ENCODE peak calls at places on chromosomes 13 and 19, in six cellular contexts. P, X, J, H, D and A are unnamed samples.

GRCh38 chr13:36418022-36418805 is 14.1 kb upstream of the CCNA1 start:
- DNase-seq in X (no peak), J (no peak), P (no peak), H (no peak), D (no peak), A (no peak)

GRCh38 chr13:36530861-36531590 is 98.7 kb downstream of the CCNA1 start:
- DNase-seq in J (no peak), H (no peak), D (no peak), X (no peak), P (no peak), A (no peak)

GRCh38 chr19:50679177-50680125 is 30.2 kb downstream of the C19orf81 start:
- DNase-seq in H (peak; percentile 70), D (peak; percentile 61), X (peak; percentile 67), P (peak; percentile 28), J (peak; percentile 36), A (peak; percentile 42)

GRCh38 chr19:11374449-11375142 is at the start of gene SWSAP1:
- DNase-seq in J (peak; percentile 99), P (peak; percentile 94), X (peak; percentile 98), D (peak; percentile 99), H (peak; percentile 98), A (peak; percentile 100)

GRCh38 chr19:31315621-31316011 is 33.6 kb downstream of the TSHZ3 start:
- DNase-seq in H (no peak), J (no peak), P (no peak), D (no peak), X (no peak), A (no peak)

GRCh38 chr13:66009241-66009640 is 1220.9 kb downstream of the PCDH9 start:
- DNase-seq in J (no peak), H (no peak), D (no peak), P (no peak), X (no peak), A (no peak)

GRCh38 chr19:4929186-4929585 is 19.9 kb downstream of the UHRF1 start:
- DNase-seq in H (no peak), X (no peak), P (no peak), D (no peak), J (no peak), A (no peak)

GRCh38 chr13:46632171-46632570 is 79.2 kb downstream of the LRCH1 start:
- DNase-seq in P (no peak), H (no peak), D (no peak), X (no peak), J (no peak), A (no peak)

GRCh38 chr19:33499248-33499647 is 22.3 kb downstream of the PEPD start:
- DNase-seq in X (no peak), J (no peak), D (no peak), H (no peak), P (no peak), A (no peak)

GRCh38 chr19:29896790-29897189 is 45.2 kb upstream of the URI1 start:
- DNase-seq in X (no peak), P (no peak), H (no peak), D (no peak), J (no peak), A (no peak)

GRCh38 chr13:98232456-98232855 is 55.4 kb upstream of the RNF113B start:
- DNase-seq in X (no peak), H (no peak), P (no peak), J (no peak), D (no peak), A (no peak)

GRCh38 chr13:49897713-49898112 is 38.4 kb downstream of the SPRYD7 start:
- DNase-seq in P (no peak), D (no peak), X (no peak), H (no peak), J (no peak), A (no peak)

GRCh38 chr13:40313269-40314200 is 352.9 kb downstream of the FOXO1 start:
- DNase-seq in H (no peak), P (no peak), J (no peak), D (no peak), X (no peak), A (no peak)

GRCh38 chr13:108419768-108420167 is 150.2 kb downstream of the TNFSF13B start:
- DNase-seq in H (no peak), P (no peak), J (no peak), D (no peak), X (no peak), A (no peak)

GRCh38 chr13:67045357-67045756 is 184.8 kb downstream of the PCDH9 start:
- DNase-seq in J (no peak), P (no peak), D (no peak), H (no peak), X (no peak), A (no peak)

GRCh38 chr19:20244356-20244755 is 77.3 kb downstream of the ZNF486 start:
- DNase-seq in D (no peak), P (no peak), X (no peak), J (no peak), H (no peak), A (no peak)

GRCh38 chr19:3150739-3151329 is 15.0 kb downstream of the GNA15 start:
- DNase-seq in H (no peak), P (no peak), X (no peak), D (no peak), J (no peak), A (no peak)

GRCh38 chr13:62432295-62432694 is 1016.6 kb upstream of the PCDH20 start:
- DNase-seq in D (no peak), X (no peak), P (no peak), H (no peak), J (no peak), A (no peak)

GRCh38 chr19:43465468-43466120 is at the start of gene LYPD3:
- DNase-seq in J (no peak), D (no peak), H (no peak), X (peak; percentile 53), P (no peak), A (no peak)

GRCh38 chr19:4705413-4706131 is 18.1 kb downstream of the DPP9 start:
- DNase-seq in D (no peak), X (peak; percentile 58), J (no peak), H (no peak), P (no peak), A (no peak)

GRCh38 chr19:1445932-1446712 is 3.8 kb upstream of the APC2 start:
- DNase-seq in X (no peak), J (no peak), H (no peak), D (no peak), P (no peak), A (no peak)

GRCh38 chr13:50375792-50376191 is 360.5 kb downstream of the KCNRG start:
- DNase-seq in H (no peak), D (no peak), J (no peak), P (no peak), X (no peak), A (no peak)

GRCh38 chr13:20492036-20492435 is 33.6 kb downstream of the CRYL1 start:
- DNase-seq in J (no peak), H (no peak), D (no peak), P (no peak), X (no peak), A (no peak)

GRCh38 chr13:114116734-114117133 is 15.7 kb downstream of the RASA3 start:
- DNase-seq in D (no peak), X (no peak), H (no peak), J (no peak), P (no peak), A (no peak)

GRCh38 chr13:20424959-20425358 is 100.7 kb downstream of the CRYL1 start:
- DNase-seq in X (no peak), P (no peak), H (no peak), J (peak; percentile 26), D (no peak), A (no peak)

GRCh38 chr19:15015946-15016542 is 33.2 kb upstream of the CASP14 start:
- DNase-seq in P (no peak), X (no peak), D (no peak), H (no peak), J (no peak), A (no peak)

GRCh38 chr19:1466018-1466460 is 13.0 kb downstream of the C19orf25 start:
- DNase-seq in H (no peak), D (no peak), X (no peak), J (no peak), P (no peak), A (no peak)

GRCh38 chr13:30004204-30004603 is 153.8 kb upstream of the UBL3 start:
- DNase-seq in H (no peak), J (no peak), P (no peak), D (no peak), X (no peak), A (no peak)

GRCh38 chr13:37495046-37495445 is 103.5 kb downstream of the POSTN start:
- DNase-seq in P (no peak), J (no peak), X (no peak), D (no peak), H (no peak), A (no peak)

GRCh38 chr19:318509-318774 is 26.2 kb downstream of the MIER2 start:
- DNase-seq in H (no peak), X (no peak), J (no peak), D (no peak), P (no peak), A (no peak)
- H3K27ac ChIP-seq in H (no peak overlapping the region), X (no peak overlapping the region), J (no peak overlapping the region), D (no peak overlapping the region), P (no peak overlapping the region), A (no peak overlapping the region)

GRCh38 chr19:16325161-16325527 is 518 bp downstream of the KLF2 start:
- DNase-seq in D (no peak), J (no peak), P (peak; percentile 37), H (no peak), X (peak; percentile 44), A (peak; percentile 47)

GRCh38 chr19:16327131-16327450 is 2.5 kb downstream of the KLF2 start:
- DNase-seq in J (no peak), D (no peak), H (no peak), X (no peak), P (no peak), A (no peak)

GRCh38 chr19:16327501-16327900 is 2.9 kb downstream of the KLF2 start:
- DNase-seq in D (no peak), P (no peak), J (no peak), H (peak; percentile 53), X (no peak), A (peak; percentile 40)

GRCh38 chr19:16325671-16326400 is 1.2 kb downstream of the KLF2 start:
- DNase-seq in X (peak; percentile 64), D (no peak), J (no peak), P (peak; percentile 43), H (peak; percentile 76), A (peak; percentile 58)

GRCh38 chr19:16326401-16327130 is 1.9 kb downstream of the KLF2 start:
- DNase-seq in P (peak; percentile 27), D (no peak), X (no peak), H (peak; percentile 75), J (no peak), A (peak; percentile 29)
- H3K27ac ChIP-seq in P (peak overlapping the region; percentile 89), D (no peak overlapping the region), X (peak overlapping the region; percentile 66), H (peak overlapping the region; percentile 98), J (no peak overlapping the region), A (peak overlapping the region; percentile 86)

DNA sequence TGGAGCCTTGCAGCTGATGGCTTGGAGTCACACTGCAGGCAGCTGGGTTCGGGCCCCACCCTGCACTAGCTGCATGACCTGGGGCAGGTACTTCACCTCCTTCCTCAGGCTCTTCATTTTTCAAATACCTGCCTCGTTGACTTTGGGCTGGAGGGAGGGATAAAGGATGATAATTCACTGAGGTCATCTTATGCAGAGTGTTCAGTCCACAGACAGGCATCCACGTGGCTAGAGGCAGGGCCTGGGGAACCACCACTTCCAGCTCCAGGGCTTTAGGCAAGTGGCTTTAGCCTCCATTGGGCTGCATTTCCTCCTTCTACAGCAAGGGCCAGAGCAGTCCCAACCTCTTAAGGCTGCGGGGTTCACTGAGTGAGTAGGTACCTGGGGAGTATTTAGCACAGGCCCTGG is 84.8 kb downstream of the SIPA1L3 start:
- DNase-seq in J (no peak), X (no peak), D (no peak), H (no peak), P (no peak), A (no peak)
- H3K27ac ChIP-seq in J (no peak overlapping the region), X (no peak overlapping the region), D (no peak overlapping the region), H (no peak overlapping the region), P (no peak overlapping the region), A (no peak overlapping the region)

GRCh38 chr19:18726846-18727245 is 43.4 kb downstream of the CRTC1 start:
- DNase-seq in P (no peak), J (no peak), X (no peak), H (no peak), D (no peak), A (no peak)
- H3K27ac ChIP-seq in P (no peak overlapping the region), J (no peak overlapping the region), X (no peak overlapping the region), H (no peak overlapping the region), D (no peak overlapping the region), A (no peak overlapping the region)